ENCODE peak calls at places on chromosomes 5 and 9, in seven cellular contexts. S, Z, T, G, W, N and J are unnamed samples.

GRCh38 chr5:132309679-132310078 is 15.5 kb downstream of the SLC22A4 start:
- DNase-seq in S (no peak), Z (no peak), T (no peak), G (no peak), W (no peak), N (peak), J (no peak)

GRCh38 chr9:107625383-107625984 is 135.9 kb upstream of the KLF4 start:
- DNase-seq in S (no peak), Z (no peak), T (no peak), G (no peak), W (no peak), N (no peak), J (no peak)

GRCh38 chr9:121684381-121685145 is 33.1 kb downstream of the DAB2IP start:
- DNase-seq in S (no peak), Z (no peak), T (peak), G (peak), W (peak), N (no peak), J (no peak)

GRCh38 chr5:108386345-108387061 is 4.6 kb upstream of the FBXL17 start:
- DNase-seq in S (no peak), Z (no peak), T (peak), G (no peak), W (no peak), N (no peak), J (no peak)

GRCh38 chr5:169495252-169495548 is 88.4 kb upstream of the SPDL1 start:
- DNase-seq in S (no peak), Z (no peak), T (no peak), G (no peak), W (no peak), N (no peak), J (no peak)

GRCh38 chr5:1942630-1943029 is 59.9 kb upstream of the IRX4 start:
- DNase-seq in S (no peak), Z (no peak), T (no peak), G (no peak), W (no peak), N (no peak), J (no peak)

GRCh38 chr5:35367534-35367933 is 137.2 kb upstream of the PRLR start:
- DNase-seq in S (no peak), Z (no peak), T (no peak), G (no peak), W (no peak), N (no peak), J (no peak)

GRCh38 chr9:36319806-36320205 is 61.6 kb upstream of the GNE start:
- DNase-seq in S (no peak), Z (no peak), T (no peak), G (no peak), W (no peak), N (no peak), J (no peak)

GRCh38 chr5:130102375-130102774 is 198.1 kb downstream of the CHSY3 start:
- DNase-seq in S (no peak), Z (no peak), T (no peak), G (no peak), W (no peak), N (no peak), J (no peak)

GRCh38 chr9:2345013-2345412 is 276.6 kb upstream of the VLDLR start:
- DNase-seq in S (no peak), Z (no peak), T (no peak), G (no peak), W (no peak), N (no peak), J (no peak)

GRCh38 chr9:123365881-123366528 is 10.0 kb downstream of the CRB2 start:
- DNase-seq in S (no peak), Z (no peak), T (no peak), G (no peak), W (no peak), N (no peak), J (no peak)

GRCh38 chr5:151413800-151414199 is 33.6 kb upstream of the SLC36A1 start:
- DNase-seq in S (no peak), Z (no peak), T (no peak), G (no peak), W (no peak), N (no peak), J (no peak)

GRCh38 chr9:2691212-2691611 is 26.1 kb upstream of the KCNV2 start:
- DNase-seq in S (no peak), Z (no peak), T (no peak), G (no peak), W (no peak), N (no peak), J (no peak)

GRCh38 chr9:69943146-69943545 is 100.5 kb upstream of the MAMDC2 start:
- DNase-seq in S (no peak), Z (no peak), T (no peak), G (no peak), W (no peak), N (no peak), J (no peak)

GRCh38 chr5:60295423-60295822 is 401.9 kb upstream of the PDE4D start:
- DNase-seq in S (no peak), Z (no peak), T (no peak), G (peak), W (no peak), N (peak), J (peak)

GRCh38 chr5:107118184-107118902 is 552.4 kb downstream of the EFNA5 start:
- DNase-seq in S (no peak), Z (no peak), T (no peak), G (no peak), W (no peak), N (no peak), J (no peak)

GRCh38 chr9:37037744-37038640 is 3.9 kb upstream of the PAX5 start:
- DNase-seq in S (no peak), Z (no peak), T (peak), G (peak), W (peak), N (no peak), J (peak)

GRCh38 chr9:118331622-118332045 is 627.4 kb downstream of the TLR4 start:
- DNase-seq in S (no peak), Z (no peak), T (no peak), G (no peak), W (no peak), N (peak), J (no peak)

GRCh38 chr9:113558632-113559502 is 95.3 kb downstream of the RGS3 start:
- DNase-seq in S (no peak), Z (no peak), T (peak), G (no peak), W (peak), N (peak), J (no peak)

GRCh38 chr5:72226950-72227349 is 93.1 kb downstream of the MRPS27 start:
- DNase-seq in S (no peak), Z (no peak), T (no peak), G (no peak), W (no peak), N (no peak), J (no peak)

GRCh38 chr5:497871-498509 is 26.3 kb downstream of the SLC9A3 start:
- DNase-seq in S (no peak), Z (no peak), T (peak), G (no peak), W (no peak), N (no peak), J (no peak)

GRCh38 chr5:79560774-79561524 is 47.0 kb upstream of the HOMER1 start:
- DNase-seq in S (no peak), Z (no peak), T (peak), G (peak), W (no peak), N (peak), J (no peak)

GRCh38 chr5:98927242-98927987 is 1.4 kb downstream of the CHD1 start:
- DNase-seq in S (peak), Z (peak), T (peak), G (peak), W (no peak), N (peak), J (peak)

GRCh38 chr9:24932785-24933184 is 387.1 kb upstream of the IZUMO3 start:
- DNase-seq in S (no peak), Z (no peak), T (no peak), G (no peak), W (no peak), N (no peak), J (no peak)

GRCh38 chr9:134932171-134932570 is 14.5 kb upstream of the FCN1 start:
- DNase-seq in S (no peak), Z (no peak), T (no peak), G (no peak), W (peak), N (no peak), J (no peak)

GRCh38 chr9:133770076-133770777 is 32.1 kb upstream of the SARDH start:
- DNase-seq in S (no peak), Z (no peak), T (no peak), G (no peak), W (peak), N (no peak), J (no peak)

GRCh38 chr5:8226148-8226547 is 357.2 kb downstream of the MTRR start:
- DNase-seq in S (no peak), Z (no peak), T (no peak), G (no peak), W (no peak), N (no peak), J (no peak)